ENCODE peak calls at places on chromosomes 1 and 21, in five cellular contexts. J is A549, R is upper lobe of left lung, F is right lobe of liver, A is K562. B is an unnamed sample.

GRCh38 chr1:172599912-172600311 is 59.0 kb upstream of the FASLG start:
- DNase-seq in F (no peak), J (no peak), R (no peak), A (no peak), B (no peak)

GRCh38 chr1:182147136-182147815 is 85.8 kb upstream of the ZNF648 start:
- DNase-seq in R (peak; percentile 81), F (no peak), J (no peak), A (no peak), B (no peak)

GRCh38 chr1:245260116-245260882 is 105.5 kb downstream of the KIF26B start:
- DNase-seq in R (no peak), J (no peak), A (no peak), F (no peak), B (no peak)

GRCh38 chr1:200636681-200637080 is 16.1 kb upstream of the KIF14 start:
- DNase-seq in F (no peak), J (no peak), R (no peak), A (no peak), B (no peak)

GRCh38 chr1:84089470-84090261 is 54.4 kb upstream of the PRKACB start:
- DNase-seq in J (no peak), F (no peak), R (no peak), A (no peak), B (no peak)

GRCh38 chr1:244952940-244953339 is 88.6 kb upstream of the HNRNPU start:
- DNase-seq in J (peak; percentile 90), A (no peak), R (no peak), F (no peak), B (no peak)

GRCh38 chr1:17922833-17923232 is 167.7 kb downstream of the ACTL8 start:
- DNase-seq in R (no peak), J (peak; percentile 32), F (peak; percentile 45), A (peak; percentile 57), B (peak; percentile 53)

GRCh38 chr1:197787056-197787455 is 11.8 kb upstream of the DENND1B start:
- DNase-seq in J (no peak), R (no peak), F (no peak), A (no peak), B (no peak)

GRCh38 chr1:231611111-231611510 is 15.5 kb upstream of the DISC1 start:
- DNase-seq in F (no peak), R (no peak), A (no peak), J (no peak), B (no peak)

GRCh38 chr1:68551459-68551858 is 54.6 kb upstream of the DEPDC1 start:
- DNase-seq in F (no peak), R (no peak), A (no peak), J (no peak), B (no peak)

GRCh38 chr1:223712184-223712855 is at the start of gene CAPN2:
- DNase-seq in F (peak; percentile 90), A (peak; percentile 97), J (peak; percentile 84), R (peak; percentile 90), B (peak; percentile 64)

GRCh38 chr1:184574588-184574987 is 180.1 kb downstream of the EDEM3 start:
- DNase-seq in J (no peak), F (no peak), R (no peak), A (no peak), B (no peak)

GRCh38 chr1:152244576-152244975 is 20.6 kb upstream of the HRNR start:
- DNase-seq in J (no peak), F (no peak), R (no peak), A (no peak), B (no peak)

GRCh38 chr1:40636777-40637176 is 28.7 kb downstream of the RIMS3 start:
- DNase-seq in R (no peak), J (no peak), A (no peak), F (no peak), B (no peak)

GRCh38 chr1:117567435-117567834 is 38.4 kb upstream of the TENT5C start:
- DNase-seq in J (no peak), R (no peak), A (no peak), F (no peak), B (peak; percentile 8)

GRCh38 chr1:6167391-6168303 is 12.5 kb downstream of the CHD5 start:
- DNase-seq in J (no peak), A (no peak), R (no peak), F (no peak), B (no peak)

GRCh38 chr1:41496080-41497055 is 11.9 kb upstream of the EDN2 start:
- DNase-seq in F (peak; percentile 82), A (peak; percentile 92), J (no peak), R (peak; percentile 91), B (peak; percentile 82)

GRCh38 chr1:6785721-6786505 is 659 bp downstream of the CAMTA1 start:
- DNase-seq in R (peak; percentile 48), F (peak; percentile 65), A (peak; percentile 95), J (peak; percentile 44), B (no peak)

GRCh38 chr1:8370046-8370881 is 52.4 kb downstream of the SLC45A1 start:
- DNase-seq in J (no peak), F (no peak), R (no peak), A (no peak), B (peak; percentile 64)

GRCh38 chr1:21289700-21290545 is at the start of gene ECE1:
- DNase-seq in J (peak; percentile 52), A (peak; percentile 68), F (peak; percentile 62), R (peak; percentile 64), B (peak; percentile 93)

GRCh38 chr21:21383126-21383525 is 384.9 kb downstream of the NCAM2 start:
- DNase-seq in A (no peak), F (no peak), R (no peak), J (no peak), B (no peak)

GRCh38 chr1:156591181-156591431 is 470 bp upstream of the NAXE start:
- DNase-seq in F (no peak), R (no peak), J (no peak), A (no peak), B (no peak)

GRCh38 chr1:153348511-153349362 is at the start of gene PGLYRP4:
- DNase-seq in F (no peak), A (no peak), J (no peak), R (no peak), B (peak; percentile 51)
- TF ChIP-seq CTCF in F (no peak), A (no peak), J (no peak), R (no peak), B (no peak)

DNA sequence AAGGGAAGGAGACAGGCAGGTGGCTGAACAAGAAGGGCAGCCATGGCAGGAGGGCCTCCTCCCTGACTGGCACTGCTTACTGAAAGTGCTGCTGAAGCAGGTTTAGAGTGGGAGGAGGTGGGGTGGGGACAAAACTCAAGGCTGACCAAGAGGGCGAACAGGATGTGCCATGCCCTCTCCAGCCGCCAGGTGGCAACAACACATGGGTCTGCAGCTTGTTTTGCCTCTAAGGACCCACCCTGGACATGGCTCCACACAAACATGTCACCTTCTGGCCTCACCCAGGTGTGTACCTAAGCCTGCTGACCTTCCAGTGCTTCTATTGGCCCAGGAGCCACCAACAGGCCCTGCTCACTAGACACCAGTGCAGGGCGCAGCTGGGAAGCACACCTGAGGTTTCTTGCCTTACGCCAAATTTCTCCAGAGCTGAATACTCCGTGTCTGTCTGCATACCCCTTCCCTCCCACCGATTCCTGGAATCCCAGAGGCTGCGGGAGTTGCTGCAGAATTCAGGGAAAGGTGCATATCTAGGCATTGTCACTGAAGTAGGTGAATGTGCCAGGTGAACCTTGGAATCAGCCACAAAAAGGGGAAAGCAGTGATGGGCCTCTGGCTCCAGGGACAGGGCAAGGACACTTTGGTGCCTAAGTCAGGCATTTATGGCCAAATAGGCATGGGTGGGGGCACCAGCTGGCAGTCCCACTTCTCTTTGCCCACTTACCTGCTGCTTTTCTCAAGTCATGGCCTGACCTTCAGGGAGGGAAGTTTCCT is 5.3 kb downstream of the PSRC1 start:
- DNase-seq in A (peak; percentile 91), R (peak; percentile 94), F (peak; percentile 68), J (peak; percentile 64), B (peak; percentile 72)
- TF ChIP-seq POLR2A in A (no peak), R (peak; percentile 49), F (peak; percentile 17), J (no peak), B (no peak)

DNA sequence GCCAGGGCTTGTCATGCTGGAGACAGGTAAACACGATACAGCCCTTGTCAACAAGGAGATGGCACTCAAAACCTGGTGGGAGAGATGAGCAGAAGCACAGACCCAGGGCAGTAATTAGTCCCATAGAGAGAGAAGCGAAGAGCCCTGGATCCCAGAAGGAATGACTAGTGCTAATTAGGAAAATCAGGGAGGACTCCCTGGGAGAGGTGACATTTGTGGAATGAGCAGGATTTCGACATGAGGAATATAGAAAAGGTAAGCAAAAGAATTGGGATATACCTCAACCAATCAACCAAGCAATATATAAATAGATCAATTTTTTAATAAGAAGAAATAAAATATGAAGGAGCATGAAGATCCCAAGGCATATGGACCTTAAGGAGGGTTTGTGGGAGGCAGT is 98.5 kb upstream of the GJB5 start:
- DNase-seq in F (no peak), R (no peak), A (no peak), J (no peak), B (no peak)
- H3K4me3 ChIP-seq in F (no peak overlapping the region), R (no peak overlapping the region), A (no peak overlapping the region), J (no peak overlapping the region), B (no peak overlapping the region)

DNA sequence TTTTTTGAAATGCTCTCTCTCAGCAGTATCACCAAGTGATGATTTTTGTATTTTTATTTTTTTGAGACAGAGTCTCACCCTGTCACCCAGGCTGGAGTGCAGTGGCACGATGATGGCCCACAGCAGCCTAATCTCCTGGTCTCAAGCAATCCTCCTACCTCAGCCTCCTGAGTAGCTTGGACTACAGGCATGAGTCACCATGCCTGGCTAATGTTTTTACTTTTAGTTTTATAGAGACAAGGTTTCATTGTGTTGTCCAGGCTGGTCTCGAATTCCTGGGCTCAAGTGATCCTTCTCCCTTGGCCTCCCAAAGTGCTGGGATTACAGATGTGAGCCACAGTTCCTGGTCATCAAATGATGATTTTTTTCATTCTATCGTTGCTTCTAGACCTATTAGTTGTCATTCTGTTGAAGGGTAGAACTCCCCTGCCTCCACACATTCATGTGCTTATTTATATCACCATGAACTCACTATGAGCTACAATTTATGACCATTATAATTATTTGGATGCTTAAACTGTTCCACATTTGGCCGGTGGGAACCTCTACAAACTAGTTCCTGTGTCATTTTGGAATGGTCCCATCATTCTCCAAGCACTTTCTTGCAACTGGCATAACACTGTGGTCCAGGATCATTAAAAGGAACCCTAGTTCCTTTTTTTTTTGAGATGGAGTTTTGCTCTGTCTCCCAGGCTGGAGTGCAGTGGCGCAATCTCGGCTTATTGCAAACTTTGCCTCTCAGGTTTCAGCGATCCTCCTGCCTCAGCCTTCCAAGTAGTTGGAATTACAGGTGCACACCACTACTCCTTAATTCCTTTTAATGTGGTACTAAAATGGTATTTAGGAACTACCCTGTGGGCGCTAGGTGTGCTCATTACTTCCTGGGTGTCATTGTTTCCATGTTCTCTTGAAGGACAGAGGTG is 20.2 kb upstream of the TOR3A start:
- DNase-seq in R (no peak), J (no peak), F (no peak), A (no peak), B (no peak)
- TF ChIP-seq CTCF in R (no peak), J (no peak), F (no peak), A (no peak), B (no peak)

DNA sequence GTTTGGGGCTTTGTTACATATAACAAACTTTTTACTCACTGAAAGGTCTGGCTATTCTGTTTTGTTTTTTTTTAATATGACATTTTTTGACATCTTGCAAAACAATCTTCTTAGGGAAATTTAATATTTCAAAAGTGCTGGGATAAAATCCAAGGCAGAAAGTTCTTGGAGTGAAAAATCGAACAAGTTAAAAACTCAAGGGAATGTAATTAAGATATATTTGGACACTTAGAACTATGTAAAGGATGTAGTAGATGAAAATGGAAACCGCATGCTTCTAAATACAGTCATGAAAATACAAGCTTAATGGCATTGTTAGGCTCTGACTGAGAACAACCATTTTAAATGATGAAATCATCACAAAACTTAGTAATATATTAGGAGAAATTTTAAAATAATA is 8.6 kb downstream of the CHODL start:
- DNase-seq in F (no peak), A (no peak), R (no peak), J (no peak), B (no peak)
- TF ChIP-seq POLR2A in F (no peak), A (no peak), R (no peak), J (no peak), B (no peak)

B was measured in lower leg skin.